ENCODE peak calls at places on chromosomes 4 and X, in six cellular contexts. W is breast epithelium, G is mammary epithelial cell, Z is right cardiac atrium, D is PC-9, O is left lung. B is an unnamed sample.

GRCh38 chr4:141455651-141456050 is 180.7 kb upstream of the IL15 start:
- DNase-seq in W (no peak), D (no peak), G (peak; percentile 85), Z (no peak), O (no peak), B (no peak)

GRCh38 chr4:140935259-140935658 is 179.1 kb upstream of the TBC1D9 start:
- DNase-seq in D (no peak), O (no peak), W (no peak), G (no peak), Z (no peak), B (no peak)

GRCh38 chr4:41468122-41468521 is 69.8 kb upstream of the LIMCH1 start:
- DNase-seq in O (no peak), W (no peak), G (no peak), D (no peak), Z (no peak), B (no peak)

GRCh38 chr4:125714845-125715244 is 400.1 kb downstream of the FAT4 start:
- DNase-seq in G (no peak), Z (no peak), O (no peak), D (no peak), W (no peak), B (no peak)

GRCh38 chr4:1075266-1075665 is 38.1 kb downstream of the RNF212 start:
- DNase-seq in D (no peak), G (no peak), Z (no peak), O (no peak), W (no peak), B (no peak)

GRCh38 chr4:74292111-74292870 is 16.0 kb upstream of the EPGN start:
- DNase-seq in D (no peak), W (no peak), G (peak; percentile 49), O (no peak), Z (no peak), B (no peak)

GRCh38 chrX:136189222-136189621 is 41.9 kb downstream of the FHL1 start:
- DNase-seq in W (no peak), D (no peak), O (no peak), Z (peak; percentile 75), G (no peak), B (no peak)

GRCh38 chr4:89617256-89617655 is 219.7 kb downstream of the SNCA start:
- DNase-seq in W (no peak), G (no peak), Z (no peak), D (no peak), O (no peak), B (no peak)

GRCh38 chrX:13669246-13669689 is 16.3 kb downstream of the TCEANC start:
- DNase-seq in D (peak; percentile 95), O (peak; percentile 67), G (peak; percentile 99), Z (peak; percentile 59), W (peak; percentile 85), B (no peak)

GRCh38 chrX:131779313-131779712 is 235.4 kb downstream of the OR13H1 start:
- DNase-seq in D (no peak), G (no peak), O (no peak), Z (no peak), W (no peak), B (no peak)

GRCh38 chr4:74375824-74376426 is 11.0 kb downstream of the EREG start:
- DNase-seq in Z (no peak), W (no peak), D (peak; percentile 66), O (peak; percentile 34), G (peak; percentile 50), B (no peak)

GRCh38 chrX:97471071-97471470 is 587.4 kb downstream of the RPA4 start:
- DNase-seq in W (no peak), G (no peak), D (no peak), Z (no peak), O (no peak), B (no peak)

GRCh38 chrX:72621163-72621562 is 48.5 kb upstream of the HDAC8 start:
- DNase-seq in G (no peak), W (no peak), Z (no peak), D (peak; percentile 45), O (no peak), B (no peak)

GRCh38 chr4:73308286-73308685 is 49.7 kb upstream of the ANKRD17 start:
- DNase-seq in Z (no peak), O (no peak), W (no peak), D (no peak), G (peak; percentile 15), B (no peak)

GRCh38 chr4:187021436-187022205 is 298.0 kb upstream of the FAT1 start:
- DNase-seq in D (no peak), O (no peak), Z (no peak), G (peak; percentile 26), W (no peak), B (no peak)

GRCh38 chrX:41382699-41383645 is 49.0 kb downstream of the DDX3X start:
- DNase-seq in G (no peak), O (no peak), Z (no peak), W (no peak), D (peak; percentile 78), B (no peak)

GRCh38 chrX:12611471-12611870 is 179.7 kb upstream of the PRPS2 start:
- DNase-seq in D (no peak), O (no peak), W (no peak), G (no peak), Z (no peak), B (no peak)

GRCh38 chr4:30718021-30718888 is 1.9 kb upstream of the PCDH7 start:
- DNase-seq in W (no peak), G (peak; percentile 60), D (peak; percentile 52), O (peak; percentile 48), Z (peak; percentile 70), B (peak; percentile 14)

GRCh38 chr4:55169352-55169959 is 44.1 kb upstream of the KDR start:
- DNase-seq in W (no peak), Z (peak; percentile 19), G (no peak), D (peak; percentile 61), O (no peak), B (no peak)

GRCh38 chr4:39048291-39048690 is 13.7 kb upstream of the KLHL5 start:
- DNase-seq in O (no peak), Z (no peak), D (no peak), W (no peak), G (no peak), B (no peak)

GRCh38 chr4:151313306-151314028 is 11.9 kb downstream of the SH3D19 start:
- DNase-seq in D (peak; percentile 46), Z (no peak), O (no peak), W (no peak), G (no peak), B (no peak)

GRCh38 chr4:7236847-7237246 is 44.5 kb downstream of the SORCS2 start:
- DNase-seq in D (no peak), O (no peak), G (no peak), Z (no peak), W (no peak), B (no peak)

GRCh38 chr4:20122198-20122988 is 129.3 kb upstream of the SLIT2 start:
- DNase-seq in O (no peak), G (no peak), W (no peak), D (no peak), Z (no peak), B (no peak)

GRCh38 chr4:98341309-98341708 is 80.1 kb downstream of the RAP1GDS1 start:
- DNase-seq in D (no peak), W (no peak), O (no peak), G (no peak), Z (no peak), B (no peak)

GRCh38 chr4:86960557-86960959 is 25.7 kb downstream of the AFF1 start:
- DNase-seq in W (no peak), G (no peak), O (no peak), Z (no peak), D (no peak), B (no peak)

GRCh38 chrX:12946406-12946805 is 28.5 kb upstream of the TMSB4X start:
- DNase-seq in D (no peak), G (no peak), Z (no peak), O (no peak), W (no peak), B (no peak)

GRCh38 chr4:42654606-42655005 is 2.3 kb downstream of the ATP8A1 start:
- DNase-seq in Z (no peak), G (peak; percentile 63), D (no peak), W (no peak), O (peak; percentile 43), B (no peak)
- H3K27ac ChIP-seq in Z (peak overlapping the region; percentile 82), G (no peak overlapping the region), D (no peak overlapping the region), W (no peak overlapping the region), O (peak overlapping the region; percentile 48), B (peak overlapping the region; percentile 76)

DNA sequence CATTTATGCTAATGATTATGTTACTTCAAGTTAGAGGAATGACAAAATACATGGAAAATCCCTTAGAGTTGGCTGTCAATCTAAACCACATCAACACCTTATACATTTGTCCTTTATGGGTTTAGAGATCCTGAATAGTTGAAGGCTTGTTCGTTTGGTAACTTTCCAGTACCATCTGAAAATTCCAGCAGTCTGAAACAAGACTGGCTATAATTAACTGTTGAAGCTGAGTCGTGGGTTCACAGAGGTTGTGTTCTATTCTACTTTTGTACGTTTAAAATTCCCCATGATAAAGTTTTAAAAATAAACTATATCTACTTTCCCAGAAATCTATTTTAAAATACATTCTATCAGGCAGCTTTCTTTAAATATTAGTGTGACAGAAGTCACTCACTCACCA is 73.0 kb downstream of the USP46 start:
- DNase-seq in W (no peak), G (no peak), O (no peak), D (no peak), Z (no peak), B (no peak)
- H3K27ac ChIP-seq in W (no peak overlapping the region), G (no peak overlapping the region), O (no peak overlapping the region), D (no peak overlapping the region), Z (no peak overlapping the region), B (no peak overlapping the region)

GRCh38 chr4:158722291-158722916 is 792 bp downstream of the PPID start:
- DNase-seq in Z (no peak), D (no peak), G (peak; percentile 59), W (no peak), O (no peak), B (no peak)
- H3K27ac ChIP-seq in Z (peak overlapping the region; percentile 88), D (peak overlapping the region; percentile 83), G (peak overlapping the region; percentile 91), W (peak overlapping the region; percentile 96), O (peak overlapping the region; percentile 97), B (peak overlapping the region; percentile 93)

DNA sequence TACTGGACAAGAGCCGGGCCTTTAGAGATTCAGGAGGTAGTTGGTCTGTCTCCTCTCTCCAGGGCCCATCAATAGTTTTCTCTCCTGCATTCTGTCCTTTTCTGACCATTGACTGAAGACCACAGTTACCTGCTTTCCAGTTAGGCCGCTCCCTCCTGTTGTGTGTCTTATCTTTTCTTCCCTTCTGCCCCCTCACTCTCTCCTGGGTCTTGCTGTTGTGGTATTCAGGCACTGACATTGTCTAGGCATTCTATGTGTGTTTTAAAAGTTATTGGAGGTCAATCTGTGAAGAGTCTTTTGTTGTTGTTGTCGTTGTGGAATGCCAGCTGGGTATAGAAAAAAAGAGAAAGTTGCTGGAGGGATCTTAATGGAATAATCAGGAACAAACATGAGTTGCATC is 240.5 kb downstream of the C4orf33 start:
- DNase-seq in D (no peak), O (no peak), G (no peak), Z (no peak), W (no peak), B (no peak)
- H3K27ac ChIP-seq in D (no peak overlapping the region), O (no peak overlapping the region), G (no peak overlapping the region), Z (no peak overlapping the region), W (no peak overlapping the region), B (no peak overlapping the region)

DNA sequence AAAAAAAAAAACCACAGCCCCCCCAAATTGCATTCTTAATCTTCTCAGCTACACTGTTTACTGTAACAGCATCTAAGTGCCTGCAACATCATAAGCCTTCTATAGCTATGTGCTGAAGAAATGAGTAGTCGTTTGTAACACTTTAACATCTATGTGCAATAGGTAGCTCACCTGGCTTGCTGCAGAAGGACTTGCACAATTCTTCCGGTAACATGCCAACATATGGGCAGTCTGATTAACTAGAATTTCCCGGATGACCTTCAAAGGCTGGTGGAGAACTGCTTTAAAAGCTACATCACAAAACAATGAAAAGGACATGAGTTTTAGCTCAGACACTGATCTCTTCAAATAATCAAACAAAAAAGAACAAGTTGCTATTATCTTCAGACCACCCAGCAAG is 52.9 kb downstream of the METTL14 start:
- DNase-seq in W (no peak), O (no peak), G (no peak), Z (no peak), D (no peak), B (no peak)
- H3K27ac ChIP-seq in W (no peak overlapping the region), O (no peak overlapping the region), G (no peak overlapping the region), Z (no peak overlapping the region), D (no peak overlapping the region), B (no peak overlapping the region)

B was measured in substantia nigra.